ENCODE peak calls at places on chromosomes 5 and 9, in ten cellular contexts. One of them, this sample, is unnamed.

GRCh38 chr5:36029914-36030313 is 36.8 kb downstream of the UGT3A2 start:
- DNase-seq in AG04450: no peak
- DNase-seq in NCI-H2081: no peak
- DNase-seq in HCT116: no peak
- DNase-seq in G401: no peak
- DNase-seq in SK-N-SH: peak
- DNase-seq in Calu3: no peak
- DNase-seq in naive thymus-derived CD8-positive, alpha-beta T cell: no peak
- DNase-seq in anterior cingulate cortex: peak
- DNase-seq in NCI-H446: no peak
- DNase-seq in this sample: no peak

GRCh38 chr9:121233906-121234901 is 32.5 kb upstream of the RAB14 start:
- DNase-seq in anterior cingulate cortex: no peak
- DNase-seq in AG04450: no peak
- DNase-seq in HCT116: no peak
- DNase-seq in NCI-H2081: no peak
- DNase-seq in naive thymus-derived CD8-positive, alpha-beta T cell: no peak
- DNase-seq in G401: no peak
- DNase-seq in SK-N-SH: no peak
- DNase-seq in Calu3: no peak
- DNase-seq in NCI-H446: no peak
- DNase-seq in this sample: no peak

GRCh38 chr5:55708732-55709131 is 3.4 kb downstream of the SLC38A9 start:
- DNase-seq in NCI-H2081: no peak
- DNase-seq in SK-N-SH: no peak
- DNase-seq in NCI-H446: no peak
- DNase-seq in G401: no peak
- DNase-seq in HCT116: no peak
- DNase-seq in anterior cingulate cortex: no peak
- DNase-seq in AG04450: no peak
- DNase-seq in naive thymus-derived CD8-positive, alpha-beta T cell: no peak
- DNase-seq in Calu3: no peak
- DNase-seq in this sample: no peak

GRCh38 chr5:16602182-16602581 is 14.6 kb downstream of the RETREG1 start:
- DNase-seq in SK-N-SH: no peak
- DNase-seq in HCT116: no peak
- DNase-seq in NCI-H2081: no peak
- DNase-seq in G401: no peak
- DNase-seq in anterior cingulate cortex: no peak
- DNase-seq in Calu3: no peak
- DNase-seq in AG04450: no peak
- DNase-seq in NCI-H446: no peak
- DNase-seq in naive thymus-derived CD8-positive, alpha-beta T cell: no peak
- DNase-seq in this sample: no peak

GRCh38 chr9:94874316-94874715 is 147.8 kb downstream of the AOPEP start:
- DNase-seq in naive thymus-derived CD8-positive, alpha-beta T cell: no peak
- DNase-seq in Calu3: no peak
- DNase-seq in AG04450: no peak
- DNase-seq in SK-N-SH: no peak
- DNase-seq in NCI-H446: no peak
- DNase-seq in G401: no peak
- DNase-seq in anterior cingulate cortex: no peak
- DNase-seq in NCI-H2081: no peak
- DNase-seq in HCT116: no peak
- DNase-seq in this sample: no peak

GRCh38 chr5:42767491-42768105 is 11.0 kb downstream of the CCDC152 start:
- DNase-seq in SK-N-SH: peak
- DNase-seq in NCI-H2081: peak
- DNase-seq in HCT116: no peak
- DNase-seq in Calu3: no peak
- DNase-seq in naive thymus-derived CD8-positive, alpha-beta T cell: peak
- DNase-seq in anterior cingulate cortex: no peak
- DNase-seq in NCI-H446: peak
- DNase-seq in G401: no peak
- DNase-seq in AG04450: no peak
- DNase-seq in this sample: no peak

GRCh38 chr9:89593776-89594427 is 10.9 kb upstream of the GADD45G start:
- DNase-seq in AG04450: no peak
- DNase-seq in SK-N-SH: no peak
- DNase-seq in anterior cingulate cortex: no peak
- DNase-seq in NCI-H446: no peak
- DNase-seq in G401: no peak
- DNase-seq in naive thymus-derived CD8-positive, alpha-beta T cell: peak
- DNase-seq in HCT116: no peak
- DNase-seq in NCI-H2081: peak
- DNase-seq in Calu3: peak
- DNase-seq in this sample: peak

GRCh38 chr9:4849364-4849763 is 56.6 kb downstream of the RCL1 start:
- DNase-seq in Calu3: no peak
- DNase-seq in NCI-H2081: peak
- DNase-seq in G401: no peak
- DNase-seq in SK-N-SH: no peak
- DNase-seq in anterior cingulate cortex: no peak
- DNase-seq in AG04450: no peak
- DNase-seq in HCT116: no peak
- DNase-seq in NCI-H446: no peak
- DNase-seq in naive thymus-derived CD8-positive, alpha-beta T cell: no peak
- DNase-seq in this sample: no peak

GRCh38 chr9:109512170-109512756 is 14.2 kb upstream of the PTPN3 start:
- DNase-seq in HCT116: no peak
- DNase-seq in AG04450: no peak
- DNase-seq in SK-N-SH: no peak
- DNase-seq in anterior cingulate cortex: no peak
- DNase-seq in NCI-H446: no peak
- DNase-seq in NCI-H2081: no peak
- DNase-seq in G401: no peak
- DNase-seq in Calu3: no peak
- DNase-seq in naive thymus-derived CD8-positive, alpha-beta T cell: no peak
- DNase-seq in this sample: no peak

GRCh38 chr5:52580921-52581320 is 206.8 kb upstream of the ITGA1 start:
- DNase-seq in SK-N-SH: no peak
- DNase-seq in NCI-H2081: no peak
- DNase-seq in naive thymus-derived CD8-positive, alpha-beta T cell: no peak
- DNase-seq in anterior cingulate cortex: no peak
- DNase-seq in AG04450: no peak
- DNase-seq in G401: no peak
- DNase-seq in NCI-H446: no peak
- DNase-seq in Calu3: peak
- DNase-seq in HCT116: no peak
- DNase-seq in this sample: no peak

GRCh38 chr9:18208166-18209059 is 265.5 kb upstream of the ADAMTSL1 start:
- DNase-seq in NCI-H2081: peak
- DNase-seq in anterior cingulate cortex: no peak
- DNase-seq in naive thymus-derived CD8-positive, alpha-beta T cell: no peak
- DNase-seq in G401: peak
- DNase-seq in Calu3: peak
- DNase-seq in NCI-H446: peak
- DNase-seq in SK-N-SH: peak
- DNase-seq in HCT116: no peak
- DNase-seq in AG04450: no peak
- DNase-seq in this sample: peak

GRCh38 chr5:131607903-131608540 is 27.0 kb downstream of the RAPGEF6 start:
- DNase-seq in G401: no peak
- DNase-seq in Calu3: no peak
- DNase-seq in AG04450: no peak
- DNase-seq in naive thymus-derived CD8-positive, alpha-beta T cell: no peak
- DNase-seq in anterior cingulate cortex: no peak
- DNase-seq in NCI-H446: no peak
- DNase-seq in HCT116: no peak
- DNase-seq in SK-N-SH: no peak
- DNase-seq in NCI-H2081: no peak
- DNase-seq in this sample: no peak

GRCh38 chr9:12988259-12988658 is 213.4 kb downstream of the LURAP1L start:
- DNase-seq in NCI-H2081: no peak
- DNase-seq in SK-N-SH: no peak
- DNase-seq in AG04450: no peak
- DNase-seq in naive thymus-derived CD8-positive, alpha-beta T cell: no peak
- DNase-seq in Calu3: no peak
- DNase-seq in anterior cingulate cortex: no peak
- DNase-seq in G401: no peak
- DNase-seq in HCT116: no peak
- DNase-seq in NCI-H446: no peak
- DNase-seq in this sample: no peak

GRCh38 chr9:16516887-16517286 is 353.6 kb downstream of the BNC2 start:
- DNase-seq in AG04450: no peak
- DNase-seq in NCI-H2081: no peak
- DNase-seq in HCT116: no peak
- DNase-seq in SK-N-SH: no peak
- DNase-seq in NCI-H446: no peak
- DNase-seq in anterior cingulate cortex: no peak
- DNase-seq in G401: no peak
- DNase-seq in Calu3: no peak
- DNase-seq in naive thymus-derived CD8-positive, alpha-beta T cell: no peak
- DNase-seq in this sample: no peak

GRCh38 chr5:84715686-84716085 is 331.0 kb upstream of the EDIL3 start:
- DNase-seq in AG04450: no peak
- DNase-seq in HCT116: no peak
- DNase-seq in NCI-H446: no peak
- DNase-seq in Calu3: no peak
- DNase-seq in G401: no peak
- DNase-seq in anterior cingulate cortex: no peak
- DNase-seq in naive thymus-derived CD8-positive, alpha-beta T cell: no peak
- DNase-seq in NCI-H2081: no peak
- DNase-seq in SK-N-SH: no peak
- DNase-seq in this sample: no peak

GRCh38 chr5:163838738-163839137 is 333.3 kb downstream of the MAT2B start:
- DNase-seq in NCI-H2081: no peak
- DNase-seq in Calu3: no peak
- DNase-seq in SK-N-SH: no peak
- DNase-seq in AG04450: no peak
- DNase-seq in NCI-H446: no peak
- DNase-seq in G401: no peak
- DNase-seq in HCT116: no peak
- DNase-seq in anterior cingulate cortex: no peak
- DNase-seq in naive thymus-derived CD8-positive, alpha-beta T cell: no peak
- DNase-seq in this sample: no peak

GRCh38 chr9:68894502-68894901 is 119.4 kb downstream of the PRKACG start:
- DNase-seq in anterior cingulate cortex: no peak
- DNase-seq in AG04450: no peak
- DNase-seq in naive thymus-derived CD8-positive, alpha-beta T cell: peak
- DNase-seq in HCT116: no peak
- DNase-seq in G401: no peak
- DNase-seq in Calu3: no peak
- DNase-seq in SK-N-SH: no peak
- DNase-seq in NCI-H2081: no peak
- DNase-seq in NCI-H446: no peak
- DNase-seq in this sample: no peak

This sample was measured in Caco-2.